ENCODE peak calls at places on chromosomes 5 and 9, in six cellular contexts. Y is sigmoid colon; D is AG09319; V is neural crest cell; E is retinal pigment epithelial cell; Z is CD8-positive, alpha-beta T cell. S is an unnamed sample.

GRCh38 chr9:89529243-89530030 is 31.5 kb upstream of the SEMA4D start:
- DNase-seq in Y (no peak), D (no peak), V (no peak), E (no peak), Z (no peak), S (no peak)

GRCh38 chr5:68771221-68771620 is 322.6 kb upstream of the SLC30A5 start:
- DNase-seq in Y (no peak), D (no peak), V (no peak), E (no peak), Z (no peak), S (no peak)

GRCh38 chr5:111582962-111583669 is 70.8 kb upstream of the STARD4 start:
- DNase-seq in Y (no peak), D (peak; percentile 35), V (no peak), E (peak; percentile 18), Z (no peak), S (peak; percentile 13)

GRCh38 chr5:151812757-151813309 is 41.1 kb downstream of the G3BP1 start:
- DNase-seq in Y (no peak), D (no peak), V (no peak), E (peak; percentile 18), Z (no peak), S (no peak)

GRCh38 chr9:116479967-116480366 is 207.1 kb upstream of the TRIM32 start:
- DNase-seq in Y (no peak), D (no peak), V (no peak), E (no peak), Z (no peak), S (no peak)

GRCh38 chr5:10635257-10635860 is 71.5 kb downstream of the ANKRD33B start:
- DNase-seq in Y (no peak), D (no peak), V (no peak), E (no peak), Z (no peak), S (peak; percentile 67)

GRCh38 chr9:117276444-117276843 is 138.4 kb downstream of the ASTN2 start:
- DNase-seq in Y (no peak), D (no peak), V (no peak), E (no peak), Z (no peak), S (no peak)

GRCh38 chr9:119811030-119811429 is 441.8 kb upstream of the BRINP1 start:
- DNase-seq in Y (no peak), D (peak; percentile 46), V (no peak), E (no peak), Z (no peak), S (peak; percentile 58)

GRCh38 chr9:137305060-137305787 is 3.2 kb upstream of the NRARP start:
- DNase-seq in Y (no peak), D (no peak), V (no peak), E (peak; percentile 27), Z (peak; percentile 75), S (no peak)

GRCh38 chr5:155631116-155631515 is 617.6 kb downstream of the KIF4B start:
- DNase-seq in Y (no peak), D (no peak), V (no peak), E (peak; percentile 67), Z (no peak), S (peak; percentile 32)

GRCh38 chr5:151222769-151223446 is 984 bp downstream of the CCDC69 start:
- DNase-seq in Y (peak; percentile 88), D (no peak), V (no peak), E (no peak), Z (peak; percentile 76), S (peak; percentile 20)

GRCh38 chr5:119453045-119453383 is 717 bp downstream of the HSD17B4 start:
- DNase-seq in Y (no peak), D (no peak), V (no peak), E (no peak), Z (no peak), S (no peak)

GRCh38 chr5:362978-363765 is 41.7 kb downstream of the AHRR start:
- DNase-seq in Y (no peak), D (no peak), V (no peak), E (no peak), Z (peak; percentile 27), S (no peak)

GRCh38 chr5:147483197-147483790 is 26.6 kb downstream of the DPYSL3 start:
- DNase-seq in Y (no peak), D (no peak), V (no peak), E (no peak), Z (no peak), S (no peak)

GRCh38 chr9:37471942-37472679 is 6.9 kb upstream of the ZBTB5 start:
- DNase-seq in Y (no peak), D (peak; percentile 72), V (no peak), E (peak; percentile 66), Z (no peak), S (peak; percentile 95)

GRCh38 chr9:112061152-112061740 is 113.9 kb downstream of the SUSD1 start:
- DNase-seq in Y (peak; percentile 80), D (peak; percentile 79), V (no peak), E (peak; percentile 90), Z (no peak), S (peak; percentile 92)

GRCh38 chr9:7965091-7965490 is 165.5 kb upstream of the DMAC1 start:
- DNase-seq in Y (no peak), D (no peak), V (no peak), E (no peak), Z (no peak), S (no peak)

GRCh38 chr9:22307013-22307711 is 139.5 kb upstream of the DMRTA1 start:
- DNase-seq in Y (no peak), D (peak; percentile 12), V (peak; percentile 26), E (peak; percentile 69), Z (no peak), S (peak; percentile 43)
- TF ChIP-seq CTCF in Y (no peak), D (peak; percentile 55), V (peak; percentile 82), E (peak; percentile 82), Z (no peak), S (peak; percentile 42)

GRCh38 chr5:129271309-129271708 is 176.8 kb downstream of the ISOC1 start:
- DNase-seq in Y (no peak), D (no peak), V (no peak), E (no peak), Z (no peak), S (peak; percentile 58)
- TF ChIP-seq CTCF in Y (no peak), D (no peak), V (no peak), E (peak; percentile 46), Z (no peak), S (no peak)

GRCh38 chr5:60540855-60541805 is 158.8 kb downstream of the DEPDC1B start:
- DNase-seq in Y (no peak), D (peak; percentile 7), V (no peak), E (no peak), Z (no peak), S (no peak)
- TF ChIP-seq CTCF in Y (no peak), D (no peak), V (no peak), E (no peak), Z (no peak), S (no peak)

GRCh38 chr5:85717203-85717563 is 900.6 kb upstream of the COX7C start:
- DNase-seq in Y (no peak), D (no peak), V (no peak), E (no peak), Z (no peak), S (no peak)
- TF ChIP-seq CTCF in Y (no peak), D (no peak), V (no peak), E (no peak), Z (no peak), S (no peak)

GRCh38 chr5:143968071-143968878 is 156.3 kb downstream of the HMHB1 start:
- DNase-seq in Y (no peak), D (peak; percentile 56), V (no peak), E (no peak), Z (no peak), S (peak; percentile 80)
- TF ChIP-seq CTCF in Y (no peak), D (peak; percentile 40), V (peak; percentile 66), E (peak; percentile 53), Z (no peak), S (peak; percentile 76)

GRCh38 chr9:94623253-94623652 is 16.1 kb downstream of the FBP1 start:
- DNase-seq in Y (no peak), D (no peak), V (peak; percentile 55), E (no peak), Z (no peak), S (peak; percentile 31)
- TF ChIP-seq CTCF in Y (no peak), D (peak; percentile 21), V (peak; percentile 56), E (peak; percentile 50), Z (peak; percentile 13), S (no peak)

S was measured in MCF 10A.